ENCODE peak calls at places on chromosome 21, in nine cellular contexts. O is lower lobe of right lung, K is psoas muscle, W is Panc1, S is heart left ventricle, P is cardiac muscle cell, T is esophagus squamous epithelium, A is GM23248, U is left ventricle myocardium inferior. Z is an unnamed sample.

GRCh38 chr21:31557421-31557955 is 102.0 kb upstream of the SOD1 start:
- DNase-seq in O (no peak), K (no peak), W (no peak), S (no peak), P (no peak), T (no peak), A (no peak), U (no peak), Z (peak; percentile 26)

GRCh38 chr21:42636535-42636914 is 16.9 kb upstream of the PDE9A start:
- DNase-seq in O (no peak), K (no peak), W (no peak), S (no peak), P (peak; percentile 84), T (no peak), A (peak; percentile 89), U (no peak), Z (no peak)

GRCh38 chr21:41877901-41878830 is 978 bp downstream of the PRDM15 start:
- DNase-seq in O (peak; percentile 63), K (peak; percentile 54), W (no peak), S (no peak), P (peak; percentile 66), T (no peak), A (peak; percentile 81), U (no peak), Z (no peak)

GRCh38 chr21:41678944-41679343 is 87.9 kb downstream of the RIPK4 start:
- DNase-seq in O (peak; percentile 97), K (peak; percentile 91), W (peak; percentile 94), S (peak; percentile 95), P (peak; percentile 98), T (peak; percentile 42), A (peak; percentile 99), U (peak; percentile 86), Z (peak; percentile 95)

GRCh38 chr21:39000496-39000895 is 182.8 kb downstream of the PSMG1 start:
- DNase-seq in O (no peak), K (no peak), W (no peak), S (no peak), P (peak; percentile 11), T (no peak), A (peak; percentile 33), U (no peak), Z (no peak)

GRCh38 chr21:39010629-39011404 is 172.4 kb downstream of the PSMG1 start:
- DNase-seq in O (no peak), K (no peak), W (no peak), S (peak; percentile 35), P (no peak), T (no peak), A (no peak), U (no peak), Z (peak; percentile 54)

GRCh38 chr21:31623664-31624063 is 35.8 kb upstream of the SOD1 start:
- DNase-seq in O (no peak), K (no peak), W (no peak), S (no peak), P (no peak), T (no peak), A (no peak), U (no peak), Z (no peak)

GRCh38 chr21:42673633-42674328 is 20.4 kb downstream of the PDE9A start:
- DNase-seq in O (no peak), K (no peak), W (no peak), S (no peak), P (no peak), T (no peak), A (no peak), U (no peak), Z (no peak)

GRCh38 chr21:42526379-42526727 is 12.7 kb downstream of the SLC37A1 start:
- DNase-seq in O (no peak), K (no peak), W (no peak), S (peak; percentile 66), P (no peak), T (no peak), A (no peak), U (peak; percentile 39), Z (no peak)

GRCh38 chr21:41622831-41623548 is 115.0 kb upstream of the TMPRSS2 start:
- DNase-seq in O (no peak), K (no peak), W (no peak), S (no peak), P (no peak), T (no peak), A (peak; percentile 71), U (no peak), Z (no peak)

GRCh38 chr21:16124397-16125130 is 394.8 kb downstream of the USP25 start:
- DNase-seq in O (no peak), K (no peak), W (no peak), S (no peak), P (peak; percentile 91), T (no peak), A (peak; percentile 90), U (no peak), Z (no peak)

GRCh38 chr21:41630917-41631316 is 123.0 kb upstream of the TMPRSS2 start:
- DNase-seq in O (no peak), K (no peak), W (no peak), S (no peak), P (no peak), T (no peak), A (no peak), U (no peak), Z (no peak)

GRCh38 chr21:18398843-18399242 is 4.7 kb downstream of the TMPRSS15 start:
- DNase-seq in O (no peak), K (no peak), W (no peak), S (no peak), P (no peak), T (no peak), A (no peak), U (no peak), Z (no peak)

DNA sequence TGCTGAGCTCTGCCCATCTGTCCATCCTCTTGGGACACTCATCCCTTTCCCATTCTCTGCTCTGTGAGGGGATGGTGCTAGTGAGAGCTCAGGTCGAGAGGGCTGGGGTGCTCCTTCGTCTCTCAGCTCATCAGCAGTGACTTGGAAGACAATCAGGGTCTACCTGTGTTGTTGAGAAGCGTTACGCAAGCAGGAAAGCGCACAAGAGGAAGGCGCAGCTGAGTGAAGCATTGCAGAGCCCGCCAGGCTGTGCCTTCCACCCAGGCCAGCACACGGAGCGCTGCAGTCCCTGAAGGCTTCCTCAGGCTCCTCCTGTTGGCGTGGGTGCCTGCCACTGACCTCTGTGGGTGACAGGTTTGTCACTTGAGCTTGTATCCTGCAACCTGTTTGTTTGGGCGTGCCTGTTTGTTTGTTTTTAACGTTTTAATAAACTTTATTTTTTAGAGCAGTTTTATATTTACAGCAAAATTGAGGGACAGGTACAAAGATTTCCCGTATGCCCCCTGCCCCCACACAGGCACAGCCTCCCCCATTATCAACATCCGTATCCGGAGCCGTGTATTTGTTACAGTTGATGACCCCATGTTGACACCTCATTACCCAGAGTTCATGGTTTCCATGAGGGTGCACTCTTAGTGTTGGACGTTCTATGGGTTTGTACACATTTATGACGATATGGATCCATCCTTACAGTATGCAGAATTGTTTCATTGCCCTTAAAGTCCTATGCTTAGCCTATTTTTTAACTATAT is 36.7 kb downstream of the ADARB1 start:
- DNase-seq in O (no peak), K (no peak), W (no peak), S (no peak), P (no peak), T (no peak), A (no peak), U (no peak), Z (no peak)
- H3K4me1 ChIP-seq in O (peaks cover 56% of the 10 kb centered on the region), K (peaks cover 37% of the 10 kb centered on the region), W (no peaks in the 10 kb centered on the region), S (peaks cover 68% of the 10 kb centered on the region), P (peaks cover 42% of the 10 kb centered on the region), T (peaks cover 7% of the 10 kb centered on the region), A (peaks cover 14% of the 10 kb centered on the region), U (peaks cover 88% of the 10 kb centered on the region), Z (peaks cover 16% of the 10 kb centered on the region)

GRCh38 chr21:46108827-46109226 is 10.9 kb downstream of the COL6A2 start:
- DNase-seq in O (no peak), K (no peak), W (no peak), S (no peak), P (no peak), T (no peak), A (no peak), U (no peak), Z (no peak)

GRCh38 chr21:46100020-46100419 is 2.1 kb downstream of the COL6A2 start:
- DNase-seq in O (no peak), K (no peak), W (no peak), S (no peak), P (no peak), T (no peak), A (no peak), U (no peak), Z (no peak)

GRCh38 chr21:46100426-46100825 is 2.5 kb downstream of the COL6A2 start:
- DNase-seq in O (no peak), K (no peak), W (no peak), S (no peak), P (peak; percentile 56), T (no peak), A (peak; percentile 90), U (no peak), Z (no peak)

GRCh38 chr21:46099476-46099875 is 1.6 kb downstream of the COL6A2 start:
- DNase-seq in O (peak; percentile 42), K (peak; percentile 59), W (no peak), S (peak; percentile 46), P (peak; percentile 50), T (no peak), A (peak; percentile 74), U (peak; percentile 41), Z (peak; percentile 76)

GRCh38 chr21:46104104-46104503 is 6.2 kb downstream of the COL6A2 start:
- DNase-seq in O (no peak), K (no peak), W (no peak), S (no peak), P (no peak), T (no peak), A (no peak), U (no peak), Z (no peak)
- H3K4me3 ChIP-seq in O (no peak overlapping the region), K (no peak overlapping the region), W (no peak overlapping the region), S (no peak overlapping the region), P (no peak overlapping the region), T (no peak overlapping the region), A (no peak overlapping the region), U (no peak overlapping the region), Z (no peak overlapping the region)

GRCh38 chr21:29176721-29177120 is 46.3 kb downstream of the MAP3K7CL start:
- DNase-seq in O (no peak), K (no peak), W (no peak), S (no peak), P (no peak), T (no peak), A (no peak), U (no peak), Z (no peak)
- H3K27ac ChIP-seq in O (no peak overlapping the region), K (no peak overlapping the region), W (no peak overlapping the region), S (no peak overlapping the region), P (no peak overlapping the region), T (peak overlapping the region; percentile 21), A (no peak overlapping the region), U (peak overlapping the region; percentile 39), Z (no peak overlapping the region)

DNA sequence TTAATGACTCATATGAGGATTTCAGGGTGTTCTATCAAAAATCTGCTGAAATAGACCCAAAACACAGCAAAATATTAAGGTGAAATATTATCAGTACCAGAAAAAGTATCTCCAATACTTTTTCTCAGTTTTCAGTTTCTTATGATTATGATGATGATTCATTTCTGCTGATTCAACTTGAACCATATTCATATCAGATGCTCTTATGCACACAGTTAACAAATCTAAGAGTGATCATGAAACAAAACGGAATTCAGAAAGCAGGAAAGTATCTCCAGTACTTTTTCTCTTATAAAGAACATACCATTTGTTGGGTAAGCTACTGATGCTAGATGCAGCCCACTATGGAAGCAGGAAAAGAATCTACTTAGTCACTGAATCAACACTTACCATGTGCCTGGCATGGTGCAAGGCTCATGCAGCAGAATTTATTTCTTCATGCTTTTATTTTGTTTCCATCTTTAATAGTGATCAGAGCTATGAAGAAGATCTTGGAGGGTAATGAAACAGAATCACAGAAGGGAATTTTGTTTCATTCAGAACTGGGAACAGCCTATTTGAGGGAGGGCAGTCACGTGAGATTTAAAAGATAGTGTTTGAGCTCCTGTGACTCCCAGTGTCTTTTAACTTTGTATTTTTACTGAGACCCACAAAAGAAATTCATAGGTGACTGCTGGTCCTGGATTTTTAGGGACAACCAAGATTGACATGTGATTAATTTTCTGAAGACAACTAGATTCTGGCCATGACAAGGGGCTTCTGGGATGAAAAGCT is 480.6 kb downstream of the SETD4 start:
- DNase-seq in O (no peak), K (no peak), W (no peak), S (no peak), P (peak; percentile 18), T (no peak), A (peak; percentile 16), U (no peak), Z (no peak)
- H3K4me1 ChIP-seq in O (no peaks in the 10 kb centered on the region), K (no peaks in the 10 kb centered on the region), W (no peaks in the 10 kb centered on the region), S (no peaks in the 10 kb centered on the region), P (no peaks in the 10 kb centered on the region), T (peaks cover 3% of the 10 kb centered on the region), A (peaks cover 39% of the 10 kb centered on the region), U (no peaks in the 10 kb centered on the region), Z (no peaks in the 10 kb centered on the region)